ENCODE peak calls at places on chromosomes 1 and 21, in six cellular contexts. F, Y, R, S, K and H are unnamed samples.

GRCh38 chr1:902802-903201 is 20.9 kb upstream of the SAMD11 start:
- DNase-seq in R (no peak), Y (no peak), K (no peak), F (no peak), S (no peak), H (no peak)

GRCh38 chr1:182614796-182615451 is 10.7 kb upstream of the RGS16 start:
- DNase-seq in K (peak; percentile 35), S (peak; percentile 91), F (peak; percentile 46), Y (peak; percentile 79), R (peak; percentile 62), H (peak; percentile 89)

GRCh38 chr1:232499151-232499550 is 130.8 kb downstream of the SIPA1L2 start:
- DNase-seq in Y (no peak), K (no peak), S (no peak), R (no peak), F (no peak), H (no peak)

GRCh38 chr1:244878681-244879080 is 14.3 kb upstream of the HNRNPU start:
- DNase-seq in R (no peak), K (no peak), S (no peak), Y (no peak), F (no peak), H (no peak)

GRCh38 chr1:203153989-203154821 is 21.4 kb downstream of the MYBPH start:
- DNase-seq in S (no peak), Y (peak; percentile 41), K (no peak), F (no peak), R (peak; percentile 71), H (no peak)

GRCh38 chr1:53470155-53470554 is 11.0 kb downstream of the DMRTB1 start:
- DNase-seq in Y (peak; percentile 58), K (peak; percentile 52), F (no peak), R (no peak), S (no peak), H (peak; percentile 75)

GRCh38 chr21:45336535-45336810 is 48.8 kb upstream of the POFUT2 start:
- DNase-seq in S (peak; percentile 50), K (no peak), Y (no peak), R (no peak), F (no peak), H (peak; percentile 11)

GRCh38 chr21:44854664-44855446 is 18.6 kb downstream of the PTTG1IP start:
- DNase-seq in K (no peak), F (no peak), Y (no peak), S (no peak), R (no peak), H (no peak)

GRCh38 chr21:46005481-46005881 is 23.9 kb downstream of the COL6A1 start:
- DNase-seq in Y (no peak), S (peak; percentile 67), K (no peak), R (no peak), F (no peak), H (peak; percentile 64)

GRCh38 chr1:169779150-169779549 is 15.6 kb downstream of the METTL18 start:
- DNase-seq in Y (no peak), S (no peak), F (no peak), K (no peak), R (no peak), H (no peak)

GRCh38 chr1:32881871-32882850 is 4.1 kb upstream of the HPCA start:
- DNase-seq in F (no peak), Y (no peak), S (no peak), K (no peak), R (no peak), H (peak; percentile 41)

GRCh38 chr1:29820401-29820800 is 584.1 kb downstream of the PTPRU start:
- DNase-seq in F (no peak), Y (no peak), S (no peak), R (no peak), K (no peak), H (no peak)

GRCh38 chr1:26711777-26712176 is 16.0 kb downstream of the ARID1A start:
- DNase-seq in F (no peak), K (no peak), R (no peak), S (no peak), Y (no peak), H (no peak)

GRCh38 chr1:177170756-177171535 is at the start of gene BRINP2:
- DNase-seq in F (no peak), Y (peak; percentile 29), R (no peak), K (peak; percentile 66), S (no peak), H (peak; percentile 71)

GRCh38 chr1:37484325-37485051 is 10.1 kb downstream of the ZC3H12A start:
- DNase-seq in Y (no peak), R (no peak), S (no peak), F (no peak), K (no peak), H (no peak)

GRCh38 chr1:56754713-56755505 is 64.3 kb downstream of the FYB2 start:
- DNase-seq in Y (no peak), R (no peak), K (no peak), S (no peak), F (no peak), H (no peak)

GRCh38 chr1:58062635-58063034 is 483.9 kb downstream of the OMA1 start:
- DNase-seq in Y (no peak), S (no peak), F (no peak), K (no peak), R (no peak), H (no peak)

GRCh38 chr1:114310771-114311251 is 157.1 kb upstream of the SYT6 start:
- DNase-seq in S (no peak), R (no peak), F (no peak), Y (peak; percentile 75), K (no peak), H (no peak)

GRCh38 chr1:55472784-55473183 is 257.6 kb upstream of the USP24 start:
- DNase-seq in S (no peak), Y (peak; percentile 31), K (peak; percentile 13), R (peak; percentile 24), F (no peak), H (no peak)

GRCh38 chr1:12595839-12596821 is 21.9 kb downstream of the DHRS3 start:
- DNase-seq in S (peak; percentile 97), Y (peak; percentile 98), K (peak; percentile 92), R (peak; percentile 82), F (no peak), H (peak; percentile 90)

GRCh38 chr1:2194898-2195673 is 514 bp upstream of the FAAP20 start:
- DNase-seq in S (peak; percentile 97), F (peak; percentile 94), K (peak; percentile 85), R (peak; percentile 90), Y (peak; percentile 77), H (peak; percentile 98)
- TF ChIP-seq POLR2A in S (peak; percentile 41), F (no peak), K (peak; percentile 3), R (no peak), Y (peak; percentile 19), H (no peak)

GRCh38 chr1:28371011-28371378 is 1.5 kb downstream of the PHACTR4 start:
- DNase-seq in Y (no peak), F (no peak), K (no peak), R (no peak), S (no peak), H (peak; percentile 6)

GRCh38 chr1:28365864-28366263 is 3.7 kb upstream of the PHACTR4 start:
- DNase-seq in F (no peak), Y (no peak), S (peak; percentile 2), R (no peak), K (no peak), H (no peak)

GRCh38 chr1:28370220-28371010 is 875 bp downstream of the PHACTR4 start:
- DNase-seq in K (peak; percentile 51), F (no peak), Y (peak; percentile 48), S (peak; percentile 24), R (no peak), H (peak; percentile 36)

GRCh38 chr1:28369225-28369517 is 369 bp upstream of the PHACTR4 start:
- DNase-seq in Y (no peak), S (no peak), K (no peak), F (no peak), R (no peak), H (no peak)

DNA sequence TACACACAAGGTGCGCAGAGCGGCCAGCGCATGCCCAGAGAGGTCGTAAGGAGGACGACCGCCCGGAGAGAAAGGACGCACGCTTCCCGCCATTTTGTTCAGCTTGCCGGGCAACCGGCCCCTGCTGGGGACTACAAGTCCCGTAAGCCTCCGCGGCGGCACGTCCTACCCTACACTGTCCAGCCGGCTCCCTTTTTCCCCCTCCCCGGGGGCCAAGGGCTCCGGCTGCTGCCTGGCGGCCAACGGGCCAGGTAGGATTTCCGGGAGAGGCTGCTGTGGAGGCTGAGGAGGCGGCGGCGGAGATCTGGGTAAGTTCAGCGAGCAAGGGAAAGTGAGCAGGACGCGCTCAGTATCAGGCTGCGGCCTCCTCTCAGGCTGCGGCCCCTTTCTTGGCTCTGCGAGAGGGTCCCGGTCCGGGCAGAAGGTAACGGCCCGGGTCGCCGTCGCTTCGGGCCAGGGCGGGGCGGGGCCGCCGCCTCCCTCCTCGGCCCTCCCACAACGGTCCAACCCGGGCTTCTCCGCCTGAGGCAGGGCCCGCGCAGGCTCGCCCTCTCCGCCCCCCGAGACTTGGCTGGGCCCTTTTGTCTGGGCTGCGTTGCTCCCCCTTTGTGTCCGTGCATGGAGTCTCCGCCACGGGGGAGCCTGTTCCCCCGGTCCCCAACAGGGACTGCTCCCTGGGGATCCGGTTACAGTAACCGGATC is at the start of gene PHACTR4:
- DNase-seq in S (peak; percentile 96), R (peak; percentile 81), F (peak; percentile 84), Y (peak; percentile 91), K (peak; percentile 87), H (peak; percentile 96)
- TF ChIP-seq POLR2A in S (peak; percentile 85), R (peak; percentile 61), F (peak; percentile 51), Y (peak; percentile 76), K (peak; percentile 74), H (no peak)

GRCh38 chr1:3065797-3066196 is 3.2 kb upstream of the PRDM16 start:
- DNase-seq in Y (no peak), K (no peak), R (no peak), F (no peak), S (peak; percentile 14), H (no peak)

GRCh38 chr1:3067301-3067670 is 1.7 kb upstream of the PRDM16 start:
- DNase-seq in F (no peak), S (peak; percentile 48), K (no peak), R (no peak), Y (no peak), H (peak; percentile 58)

GRCh38 chr1:3065396-3065795 is 3.6 kb upstream of the PRDM16 start:
- DNase-seq in Y (no peak), R (no peak), K (no peak), S (peak; percentile 41), F (no peak), H (peak; percentile 54)

GRCh38 chr1:3066826-3067225 is 2.2 kb upstream of the PRDM16 start:
- DNase-seq in F (no peak), S (peak; percentile 54), K (no peak), Y (no peak), R (no peak), H (peak; percentile 59)

GRCh38 chr1:3066250-3066711 is 2.7 kb upstream of the PRDM16 start:
- DNase-seq in S (peak; percentile 58), Y (no peak), K (no peak), F (no peak), R (no peak), H (peak; percentile 70)
- TF ChIP-seq POLR2A in S (no peak), Y (no peak), K (no peak), F (no peak), R (no peak), H (no peak)

GRCh38 chr1:224328644-224329043 is 1.3 kb downstream of the NVL start:
- DNase-seq in S (no peak), Y (no peak), K (no peak), F (no peak), R (no peak), H (no peak)

GRCh38 chr1:224331326-224331725 is 1.4 kb upstream of the NVL start:
- DNase-seq in K (no peak), Y (no peak), S (no peak), F (no peak), R (no peak), H (no peak)

GRCh38 chr1:224331824-224332223 is 1.9 kb upstream of the NVL start:
- DNase-seq in K (no peak), R (no peak), F (no peak), S (no peak), Y (no peak), H (no peak)

GRCh38 chr1:224329484-224329841 is 509 bp downstream of the NVL start:
- DNase-seq in S (no peak), K (no peak), Y (peak; percentile 0), F (no peak), R (no peak), H (no peak)

GRCh38 chr1:224329842-224330753 is at the start of gene NVL:
- DNase-seq in S (peak; percentile 87), Y (peak; percentile 86), K (peak; percentile 91), F (peak; percentile 65), R (peak; percentile 75), H (peak; percentile 95)
- TF ChIP-seq POLR2A in S (peak; percentile 38), Y (peak; percentile 58), K (peak; percentile 38), F (peak; percentile 63), R (peak; percentile 82), H (peak; percentile 7)